ENCODE peak calls at places on chromosomes 7 and 10, in ten cellular contexts. T, Y, J, B, X, E, M, W, Z and H are unnamed samples.

GRCh38 chr7:76506081-76506440 is 4.3 kb upstream of the UPK3B start:
- DNase-seq in T (peak), Y (no peak), J (no peak), B (no peak), X (no peak), E (no peak), M (no peak), W (no peak), Z (no peak), H (no peak)

GRCh38 chr10:117541405-117541908 is 1.1 kb upstream of the EMX2 start:
- DNase-seq in T (no peak), Y (no peak), J (no peak), B (no peak), X (no peak), E (no peak), M (no peak), W (no peak), Z (no peak), H (no peak)

GRCh38 chr7:43570688-43571365 is 12.1 kb upstream of the STK17A start:
- DNase-seq in T (no peak), Y (no peak), J (no peak), B (no peak), X (no peak), E (no peak), M (no peak), W (no peak), Z (no peak), H (no peak)

GRCh38 chr10:5070648-5071410 is 23.4 kb upstream of the AKR1C3 start:
- DNase-seq in T (no peak), Y (no peak), J (no peak), B (no peak), X (no peak), E (no peak), M (no peak), W (no peak), Z (no peak), H (no peak)

GRCh38 chr7:28695300-28696261 is 262.5 kb downstream of the TRIL start:
- DNase-seq in T (peak), Y (no peak), J (peak), B (no peak), X (no peak), E (no peak), M (no peak), W (no peak), Z (no peak), H (no peak)

GRCh38 chr10:124419635-124420034 is 912 bp upstream of the OAT start:
- DNase-seq in T (no peak), Y (no peak), J (no peak), B (no peak), X (no peak), E (no peak), M (no peak), W (no peak), Z (no peak), H (no peak)

GRCh38 chr10:71278691-71279588 is 40.1 kb upstream of the SLC29A3 start:
- DNase-seq in T (no peak), Y (no peak), J (no peak), B (no peak), X (no peak), E (no peak), M (no peak), W (no peak), Z (no peak), H (no peak)

GRCh38 chr7:5709347-5709950 is 72.0 kb downstream of the RNF216 start:
- DNase-seq in T (no peak), Y (peak), J (no peak), B (no peak), X (no peak), E (no peak), M (no peak), W (no peak), Z (no peak), H (no peak)

GRCh38 chr7:138435231-138435919 is 24.7 kb upstream of the TRIM24 start:
- DNase-seq in T (no peak), Y (no peak), J (no peak), B (no peak), X (no peak), E (no peak), M (no peak), W (no peak), Z (no peak), H (no peak)

GRCh38 chr10:122062831-122063674 is 74.1 kb downstream of the TACC2 start:
- DNase-seq in T (peak), Y (peak), J (peak), B (peak), X (no peak), E (no peak), M (no peak), W (peak), Z (peak), H (peak)

GRCh38 chr7:86908948-86909347 is 150.5 kb downstream of the ELAPOR2 start:
- DNase-seq in T (no peak), Y (no peak), J (no peak), B (no peak), X (no peak), E (no peak), M (no peak), W (no peak), Z (no peak), H (no peak)

GRCh38 chr10:86918022-86918471 is 39.4 kb downstream of the MMRN2 start:
- DNase-seq in T (no peak), Y (no peak), J (no peak), B (no peak), X (no peak), E (no peak), M (no peak), W (no peak), Z (no peak), H (no peak)

GRCh38 chr10:117662790-117663540 is 120.4 kb downstream of the EMX2 start:
- DNase-seq in T (no peak), Y (no peak), J (no peak), B (no peak), X (no peak), E (no peak), M (no peak), W (no peak), Z (no peak), H (no peak)

GRCh38 chr10:94006591-94007550 is 13.1 kb downstream of the PLCE1 start:
- DNase-seq in T (no peak), Y (peak), J (no peak), B (peak), X (no peak), E (no peak), M (no peak), W (no peak), Z (no peak), H (peak)

GRCh38 chr7:129014501-129015101 is 40.3 kb downstream of the TNPO3 start:
- DNase-seq in T (no peak), Y (no peak), J (no peak), B (no peak), X (no peak), E (no peak), M (no peak), W (no peak), Z (no peak), H (no peak)

GRCh38 chr10:11698691-11699545 is 43.3 kb upstream of the ECHDC3 start:
- DNase-seq in T (no peak), Y (no peak), J (no peak), B (no peak), X (no peak), E (no peak), M (no peak), W (no peak), Z (no peak), H (no peak)

GRCh38 chr7:50771120-50772002 is 11.3 kb downstream of the GRB10 start:
- DNase-seq in T (no peak), Y (no peak), J (no peak), B (no peak), X (no peak), E (no peak), M (no peak), W (no peak), Z (no peak), H (no peak)